ENCODE peak calls at places on chromosomes 11 and 22, in four cellular contexts. One of them, this sample, is unnamed.

GRCh38 chr22:44080936-44081853 is 57.1 kb downstream of the PARVB start:
- DNase-seq in HepG2: peak; percentile 39
- DNase-seq in GM12878: no peak
- DNase-seq in K562: peak; percentile 66
- DNase-seq in this sample: peak; percentile 87

GRCh38 chr11:22460181-22460580 is 122.0 kb downstream of the SLC17A6 start:
- DNase-seq in GM12878: no peak
- DNase-seq in K562: no peak
- DNase-seq in HepG2: no peak
- DNase-seq in this sample: no peak

GRCh38 chr22:44453441-44454112 is 44.5 kb downstream of the RTL6 start:
- DNase-seq in HepG2: no peak
- DNase-seq in GM12878: no peak
- DNase-seq in K562: no peak
- DNase-seq in this sample: no peak

GRCh38 chr22:46061431-46062231 is 84.7 kb upstream of the WNT7B start:
- DNase-seq in GM12878: no peak
- DNase-seq in K562: no peak
- DNase-seq in HepG2: peak; percentile 9
- DNase-seq in this sample: peak; percentile 74

GRCh38 chr11:83238111-83238510 is 44.6 kb downstream of the ANKRD42 start:
- DNase-seq in K562: no peak
- DNase-seq in GM12878: no peak
- DNase-seq in HepG2: no peak
- DNase-seq in this sample: no peak

GRCh38 chr22:37887610-37888378 is 18.3 kb upstream of the MICALL1 start:
- DNase-seq in HepG2: no peak
- DNase-seq in GM12878: no peak
- DNase-seq in K562: no peak
- DNase-seq in this sample: no peak

GRCh38 chr22:22111267-22111751 is 128.7 kb upstream of the TOP3B start:
- DNase-seq in K562: peak; percentile 87
- DNase-seq in HepG2: no peak
- DNase-seq in GM12878: peak; percentile 86
- DNase-seq in this sample: no peak

GRCh38 chr11:8070417-8071101 is 10.5 kb upstream of the TUB start:
- DNase-seq in GM12878: no peak
- DNase-seq in K562: peak; percentile 54
- DNase-seq in HepG2: peak; percentile 20
- DNase-seq in this sample: no peak

GRCh38 chr11:35200811-35201341 is 61.9 kb downstream of the CD44 start:
- DNase-seq in GM12878: no peak
- DNase-seq in HepG2: no peak
- DNase-seq in K562: no peak
- DNase-seq in this sample: no peak

GRCh38 chr11:100546714-100547113 is 140.4 kb upstream of the ARHGAP42 start:
- DNase-seq in K562: no peak
- DNase-seq in HepG2: no peak
- DNase-seq in GM12878: no peak
- DNase-seq in this sample: no peak

GRCh38 chr11:92504534-92504933 is 279.9 kb downstream of the FAT3 start:
- DNase-seq in K562: no peak
- DNase-seq in GM12878: no peak
- DNase-seq in HepG2: no peak
- DNase-seq in this sample: no peak

GRCh38 chr11:92505689-92506088 is 281.1 kb downstream of the FAT3 start:
- DNase-seq in K562: no peak
- DNase-seq in HepG2: no peak
- DNase-seq in GM12878: no peak
- DNase-seq in this sample: no peak

GRCh38 chr11:92504004-92504403 is 279.4 kb downstream of the FAT3 start:
- DNase-seq in HepG2: no peak
- DNase-seq in K562: no peak
- DNase-seq in GM12878: no peak
- DNase-seq in this sample: no peak

GRCh38 chr11:92500463-92500862 is 275.8 kb downstream of the FAT3 start:
- DNase-seq in GM12878: no peak
- DNase-seq in HepG2: no peak
- DNase-seq in K562: no peak
- DNase-seq in this sample: no peak

GRCh38 chr11:92501346-92501745 is 276.7 kb downstream of the FAT3 start:
- DNase-seq in GM12878: no peak
- DNase-seq in K562: no peak
- DNase-seq in HepG2: no peak
- DNase-seq in this sample: no peak
- TF ChIP-seq CBFB in GM12878: no peak
- TF ChIP-seq CBFB in K562: no peak
- TF ChIP-seq CBFB in HepG2: no peak
- TF ChIP-seq CBFB in this sample: no peak

GRCh38 chr11:68954970-68955958 is 25.5 kb downstream of the MRGPRD start:
- DNase-seq in GM12878: no peak
- DNase-seq in K562: peak; percentile 55
- DNase-seq in HepG2: no peak
- DNase-seq in this sample: no peak
- TF ChIP-seq CBFB in GM12878: no peak
- TF ChIP-seq CBFB in K562: no peak
- TF ChIP-seq CBFB in HepG2: no peak
- TF ChIP-seq CBFB in this sample: no peak

GRCh38 chr22:17970205-17970708 is 54.1 kb downstream of the MICAL3 start:
- DNase-seq in HepG2: no peak
- DNase-seq in K562: peak; percentile 46
- DNase-seq in GM12878: no peak
- DNase-seq in this sample: no peak
- TF ChIP-seq CBFB in HepG2: no peak
- TF ChIP-seq CBFB in K562: no peak
- TF ChIP-seq CBFB in GM12878: no peak
- TF ChIP-seq CBFB in this sample: no peak

GRCh38 chr11:69385832-69386415 is 92.0 kb downstream of the MYEOV start:
- DNase-seq in K562: no peak
- DNase-seq in GM12878: no peak
- DNase-seq in HepG2: no peak
- DNase-seq in this sample: no peak
- TF ChIP-seq CBFB in K562: no peak
- TF ChIP-seq CBFB in GM12878: no peak
- TF ChIP-seq CBFB in HepG2: no peak
- TF ChIP-seq CBFB in this sample: no peak

GRCh38 chr22:36237462-36238347 is 1.6 kb downstream of the APOL2 start:
- DNase-seq in GM12878: no peak
- DNase-seq in K562: no peak
- DNase-seq in HepG2: no peak
- DNase-seq in this sample: no peak
- TF ChIP-seq CBFB in GM12878: no peak
- TF ChIP-seq CBFB in K562: no peak
- TF ChIP-seq CBFB in HepG2: no peak
- TF ChIP-seq CBFB in this sample: no peak

GRCh38 chr22:49333206-49333605 is 494.5 kb downstream of the BRD1 start:
- DNase-seq in HepG2: no peak
- DNase-seq in K562: no peak
- DNase-seq in GM12878: no peak
- DNase-seq in this sample: no peak

GRCh38 chr22:49331223-49331815 is 496.4 kb downstream of the BRD1 start:
- DNase-seq in K562: no peak
- DNase-seq in HepG2: no peak
- DNase-seq in GM12878: no peak
- DNase-seq in this sample: no peak

GRCh38 chr22:49330421-49331222 is 497.1 kb downstream of the BRD1 start:
- DNase-seq in HepG2: no peak
- DNase-seq in GM12878: no peak
- DNase-seq in K562: no peak
- DNase-seq in this sample: no peak

GRCh38 chr22:49332691-49333090 is 495.0 kb downstream of the BRD1 start:
- DNase-seq in HepG2: no peak
- DNase-seq in K562: no peak
- DNase-seq in GM12878: no peak
- DNase-seq in this sample: no peak

DNA sequence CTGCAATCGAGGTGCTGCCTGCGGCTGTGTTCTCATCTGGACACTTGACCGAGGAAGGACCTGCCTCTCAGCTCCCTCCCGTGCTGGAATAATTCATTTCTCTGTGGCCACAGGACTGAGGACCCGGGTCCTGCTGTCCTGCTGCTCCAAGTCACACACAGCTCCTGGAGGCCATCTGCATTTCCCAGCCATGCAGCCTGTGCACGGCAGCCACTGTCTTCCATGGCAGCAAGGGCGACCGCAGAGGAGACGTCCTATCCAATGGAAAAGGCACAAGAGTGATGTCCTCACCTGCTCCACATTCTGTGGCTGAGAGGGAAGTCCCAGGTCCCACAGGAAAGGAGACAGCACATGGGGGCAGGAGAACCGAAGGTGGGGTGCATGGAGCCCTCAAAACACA is 495.8 kb downstream of the BRD1 start:
- DNase-seq in K562: no peak
- DNase-seq in HepG2: no peak
- DNase-seq in GM12878: no peak
- DNase-seq in this sample: no peak
- TF ChIP-seq CBFB in K562: no peak
- TF ChIP-seq CBFB in HepG2: no peak
- TF ChIP-seq CBFB in GM12878: no peak
- TF ChIP-seq CBFB in this sample: no peak

GRCh38 chr22:49678137-49678841 is 149.4 kb downstream of the BRD1 start:
- DNase-seq in K562: no peak
- DNase-seq in HepG2: no peak
- DNase-seq in GM12878: no peak
- DNase-seq in this sample: peak; percentile 6
- TF ChIP-seq CBFB in K562: no peak
- TF ChIP-seq CBFB in HepG2: no peak
- TF ChIP-seq CBFB in GM12878: no peak
- TF ChIP-seq CBFB in this sample: no peak

DNA sequence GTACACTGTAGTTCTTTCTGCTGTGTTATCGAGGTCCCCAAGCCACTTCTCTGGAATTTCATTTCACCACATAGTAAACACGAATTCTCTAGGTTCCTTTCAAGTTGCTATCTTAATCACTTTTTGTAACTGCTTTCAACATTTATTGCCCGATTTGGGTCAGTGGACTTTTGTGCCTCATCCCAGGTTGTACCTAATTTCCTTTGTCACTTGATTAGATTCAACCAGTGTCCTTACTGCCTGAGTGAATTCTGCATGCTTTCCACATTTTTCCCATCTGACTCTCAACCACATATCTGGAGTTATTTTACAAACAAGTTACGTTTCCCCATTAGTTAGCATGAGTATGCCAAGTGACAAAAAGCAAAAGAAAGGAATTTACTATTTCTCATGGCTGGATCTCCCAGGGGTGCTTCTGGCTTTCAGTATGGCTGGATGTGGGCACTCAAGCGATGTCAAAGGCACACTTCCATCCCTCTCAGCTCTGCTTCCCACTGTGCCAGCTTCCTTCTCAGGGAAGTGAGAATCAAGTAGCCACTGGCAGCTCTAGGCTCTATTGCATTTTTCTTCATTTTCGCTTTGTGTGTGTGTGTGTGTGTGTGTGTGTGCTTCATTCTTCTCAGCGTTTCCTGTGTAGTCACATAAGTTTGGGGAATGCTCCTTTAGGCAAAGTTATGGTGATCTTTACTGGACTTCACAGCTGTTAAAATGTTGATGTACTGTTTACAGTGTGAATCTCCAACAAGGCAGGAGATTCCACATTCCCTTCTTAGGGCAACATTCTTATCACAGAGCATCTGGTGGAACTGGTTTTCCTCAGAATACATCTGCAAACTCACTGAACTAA is 128.9 kb downstream of the DBX1 start:
- DNase-seq in GM12878: no peak
- DNase-seq in K562: no peak
- DNase-seq in HepG2: peak; percentile 87
- DNase-seq in this sample: no peak
- TF ChIP-seq CBFB in GM12878: no peak
- TF ChIP-seq CBFB in K562: no peak
- TF ChIP-seq CBFB in HepG2: peak; percentile 98
- TF ChIP-seq CBFB in this sample: no peak

This sample was measured in WTC11.